ENCODE peak calls at places on chromosomes 7 and 10, in ten cellular contexts. I is CD8-positive, alpha-beta T cell; C is NCI-H1092; W is stimulated activated CD8-positive, alpha-beta memory T cell treated with anti-CD3 and anti-CD28 coated beads, Interleukin-4, amount 100 ng/mL, for 48 hours; F is C1 segment of cervical spinal cord; M is HEK293T; T is CD8-positive, alpha-beta memory T cell; A is glomerular endothelial cell; U is naive thymus-derived CD8-positive, alpha-beta T cell; H is T-helper 1 cell. S is an unnamed sample.

GRCh38 chr10:55174419-55174818 is 373.4 kb upstream of the PCDH15 start:
- DNase-seq in I (no peak), C (no peak), W (no peak), F (no peak), M (peak; percentile 9), T (no peak), A (no peak), U (no peak), H (no peak), S (peak; percentile 1)

GRCh38 chr7:133344275-133344674 is 91.4 kb downstream of the EXOC4 start:
- DNase-seq in I (no peak), C (no peak), W (no peak), F (no peak), M (no peak), T (no peak), A (no peak), U (no peak), H (no peak), S (no peak)

GRCh38 chr7:29592866-29593265 is 29.2 kb downstream of the PRR15 start:
- DNase-seq in I (no peak), C (no peak), W (no peak), F (no peak), M (no peak), T (no peak), A (no peak), U (no peak), H (no peak), S (no peak)

GRCh38 chr7:150788474-150789269 is 11.5 kb downstream of the TMEM176B start:
- DNase-seq in I (no peak), C (peak; percentile 5), W (no peak), F (no peak), M (no peak), T (no peak), A (no peak), U (no peak), H (no peak), S (no peak)

GRCh38 chr10:119542990-119543813 is 683 bp upstream of the RGS10 start:
- DNase-seq in I (peak; percentile 69), C (no peak), W (peak; percentile 77), F (no peak), M (peak; percentile 62), T (peak; percentile 57), A (no peak), U (peak; percentile 62), H (peak; percentile 44), S (peak; percentile 69)

GRCh38 chr10:21065621-21066248 is 168.6 kb upstream of the NEBL start:
- DNase-seq in I (no peak), C (no peak), W (no peak), F (no peak), M (no peak), T (no peak), A (no peak), U (no peak), H (no peak), S (no peak)

GRCh38 chr7:143289421-143289820 is 1.3 kb downstream of the CASP2 start:
- DNase-seq in I (no peak), C (no peak), W (no peak), F (no peak), M (no peak), T (no peak), A (no peak), U (no peak), H (no peak), S (no peak)

GRCh38 chr7:1098243-1099153 is 10.6 kb downstream of the GPER1 start:
- DNase-seq in I (no peak), C (no peak), W (no peak), F (no peak), M (no peak), T (no peak), A (no peak), U (no peak), H (no peak), S (no peak)

GRCh38 chr7:140084972-140085371 is 22.2 kb upstream of the PARP12 start:
- DNase-seq in I (peak; percentile 44), C (no peak), W (no peak), F (no peak), M (no peak), T (no peak), A (no peak), U (no peak), H (no peak), S (no peak)

GRCh38 chr10:130064783-130065182 is 45.8 kb downstream of the C10orf143 start:
- DNase-seq in I (no peak), C (no peak), W (no peak), F (no peak), M (no peak), T (no peak), A (no peak), U (no peak), H (no peak), S (no peak)

GRCh38 chr10:70837660-70838059 is 21.9 kb downstream of the SGPL1 start:
- DNase-seq in I (no peak), C (no peak), W (no peak), F (no peak), M (no peak), T (no peak), A (no peak), U (no peak), H (no peak), S (no peak)

S was measured in HuH-7.